ENCODE peak calls at places on chromosomes 16 and 17, in seven cellular contexts. W, V, H, S, B, I and M are unnamed samples.

GRCh38 chr16:84458606-84459516 is 45.6 kb downstream of the MEAK7 start:
- DNase-seq in W (no peak), V (no peak), H (no peak), S (no peak), B (no peak), I (peak), M (no peak)

GRCh38 chr17:57257213-57257873 is 1.0 kb downstream of the MSI2 start:
- DNase-seq in W (no peak), V (peak), H (no peak), S (no peak), B (no peak), I (no peak), M (no peak)

GRCh38 chr17:82092628-82092994 is 5.4 kb downstream of the FASN start:
- DNase-seq in W (no peak), V (no peak), H (no peak), S (no peak), B (no peak), I (no peak), M (no peak)

GRCh38 chr17:55388842-55389241 is 32.8 kb downstream of the MMD start:
- DNase-seq in W (no peak), V (no peak), H (no peak), S (no peak), B (no peak), I (no peak), M (no peak)

GRCh38 chr17:60164697-60165096 is 14.9 kb downstream of the CA4 start:
- DNase-seq in W (no peak), V (no peak), H (no peak), S (no peak), B (no peak), I (no peak), M (no peak)

GRCh38 chr16:51813609-51814008 is 662.5 kb upstream of the SALL1 start:
- DNase-seq in W (no peak), V (no peak), H (no peak), S (no peak), B (no peak), I (no peak), M (no peak)

GRCh38 chr16:85733839-85734170 is 17.1 kb downstream of the C16orf74 start:
- DNase-seq in W (no peak), V (peak), H (no peak), S (no peak), B (no peak), I (no peak), M (no peak)

GRCh38 chr16:86529160-86529559 is 18.8 kb downstream of the FOXF1 start:
- DNase-seq in W (no peak), V (peak), H (peak), S (peak), B (no peak), I (no peak), M (no peak)

GRCh38 chr16:88561485-88562369 is 8.5 kb upstream of the ZC3H18 start:
- DNase-seq in W (peak), V (peak), H (peak), S (peak), B (peak), I (no peak), M (peak)

GRCh38 chr16:31477220-31478216 is 5.4 kb upstream of the SLC5A2 start:
- DNase-seq in W (no peak), V (no peak), H (no peak), S (no peak), B (no peak), I (no peak), M (no peak)

GRCh38 chr16:86256995-86257394 is 253.3 kb upstream of the FOXF1 start:
- DNase-seq in W (no peak), V (peak), H (no peak), S (no peak), B (no peak), I (no peak), M (no peak)

GRCh38 chr16:700684-701584 is 4.7 kb downstream of the FBXL16 start:
- DNase-seq in W (no peak), V (no peak), H (no peak), S (no peak), B (no peak), I (no peak), M (no peak)

GRCh38 chr16:30846649-30847402 is 47.1 kb downstream of the BCL7C start:
- DNase-seq in W (no peak), V (no peak), H (no peak), S (no peak), B (no peak), I (no peak), M (no peak)

GRCh38 chr17:40707720-40708119 is 4.2 kb upstream of the KRT24 start:
- DNase-seq in W (no peak), V (no peak), H (no peak), S (no peak), B (no peak), I (peak), M (no peak)

GRCh38 chr17:44794699-44795413 is 35.2 kb downstream of the GJC1 start:
- DNase-seq in W (no peak), V (peak), H (peak), S (peak), B (peak), I (peak), M (peak)

GRCh38 chr17:81039854-81040758 is 5.2 kb downstream of the BAIAP2 start:
- DNase-seq in W (no peak), V (peak), H (peak), S (peak), B (peak), I (no peak), M (no peak)

GRCh38 chr17:4584125-4584834 is at the start of gene SMTNL2:
- DNase-seq in W (no peak), V (no peak), H (no peak), S (no peak), B (no peak), I (no peak), M (no peak)

GRCh38 chr16:6884002-6884401 is 448.6 kb upstream of the RBFOX1 start:
- DNase-seq in W (no peak), V (no peak), H (no peak), S (no peak), B (no peak), I (no peak), M (no peak)

GRCh38 chr17:61431594-61432311 is 20.5 kb upstream of the TBX4 start:
- DNase-seq in W (no peak), V (no peak), H (peak), S (peak), B (no peak), I (no peak), M (no peak)

GRCh38 chr16:66300501-66300900 is 66.0 kb upstream of the CDH5 start:
- DNase-seq in W (no peak), V (no peak), H (no peak), S (no peak), B (no peak), I (no peak), M (no peak)

GRCh38 chr17:28471531-28472342 is 1.7 kb upstream of the SLC13A2 start:
- DNase-seq in W (no peak), V (no peak), H (no peak), S (no peak), B (peak), I (peak), M (no peak)

GRCh38 chr16:1933097-1933661 is 9.8 kb downstream of the MSRB1 start:
- DNase-seq in W (no peak), V (no peak), H (no peak), S (no peak), B (no peak), I (no peak), M (no peak)

GRCh38 chr16:3074860-3075545 is 9.6 kb downstream of the IL32 start:
- DNase-seq in W (no peak), V (no peak), H (no peak), S (no peak), B (no peak), I (no peak), M (no peak)

GRCh38 chr16:19879241-19879792 is 5.3 kb downstream of the GPRC5B start:
- DNase-seq in W (peak), V (peak), H (no peak), S (peak), B (peak), I (no peak), M (no peak)

GRCh38 chr16:4944333-4945281 is 7.7 kb upstream of the PPL start:
- DNase-seq in W (peak), V (peak), H (peak), S (peak), B (peak), I (peak), M (peak)

GRCh38 chr17:27991594-27991993 is 50.9 kb upstream of the NLK start:
- DNase-seq in W (no peak), V (no peak), H (no peak), S (no peak), B (no peak), I (no peak), M (no peak)

GRCh38 chr16:82703156-82703555 is 76.4 kb downstream of the CDH13 start:
- DNase-seq in W (no peak), V (no peak), H (no peak), S (no peak), B (no peak), I (no peak), M (no peak)

GRCh38 chr16:11253009-11253994 is 2.7 kb downstream of the SOCS1 start:
- DNase-seq in W (no peak), V (peak), H (peak), S (peak), B (no peak), I (no peak), M (no peak)

GRCh38 chr17:39134878-39135277 is 16.6 kb downstream of the PLXDC1 start:
- DNase-seq in W (no peak), V (no peak), H (no peak), S (peak), B (no peak), I (no peak), M (no peak)